ENCODE peak calls at places on chromosome 6, in four cellular contexts. C is H9, K is H1, H is mesendoderm. Y is an unnamed sample.

GRCh38 chr6:100461273-100461919 is 3.3 kb downstream of the SIM1 start:
- DNase-seq in C (peak), K (peak), H (peak), Y (no peak)

GRCh38 chr6:110656492-110656891 is 158.8 kb downstream of the CDK19 start:
- DNase-seq in C (no peak), K (no peak), H (peak), Y (no peak)

GRCh38 chr6:54768542-54768941 is 78.0 kb upstream of the FAM83B start:
- DNase-seq in C (no peak), K (no peak), H (no peak), Y (peak)

GRCh38 chr6:32483968-32484613 is 44.4 kb downstream of the HLA-DRA start:
- DNase-seq in C (peak), K (no peak), H (no peak), Y (no peak)

GRCh38 chr6:157240059-157240959 is 83.0 kb downstream of the TMEM242 start:
- DNase-seq in C (no peak), K (no peak), H (no peak), Y (peak)

GRCh38 chr6:53410508-53411258 is 61.9 kb upstream of the ELOVL5 start:
- DNase-seq in C (peak), K (no peak), H (peak), Y (peak)

GRCh38 chr6:24064106-24064505 is 61.9 kb upstream of the NRSN1 start:
- DNase-seq in C (no peak), K (no peak), H (peak), Y (no peak)

GRCh38 chr6:150478651-150479498 is 110.1 kb downstream of the IYD start:
- DNase-seq in C (no peak), K (no peak), H (no peak), Y (no peak)

GRCh38 chr6:113182370-113183141 is 674.6 kb upstream of the MARCKS start:
- DNase-seq in C (no peak), K (no peak), H (peak), Y (peak)

GRCh38 chr6:118298476-118298875 is 249.6 kb upstream of the PLN start:
- DNase-seq in C (no peak), K (no peak), H (no peak), Y (peak)

GRCh38 chr6:118294906-118295305 is 253.2 kb upstream of the PLN start:
- DNase-seq in C (no peak), K (no peak), H (no peak), Y (no peak)

GRCh38 chr6:118295336-118295735 is 252.8 kb upstream of the PLN start:
- DNase-seq in C (no peak), K (no peak), H (no peak), Y (no peak)

GRCh38 chr6:118297821-118298220 is 250.3 kb upstream of the PLN start:
- DNase-seq in C (no peak), K (no peak), H (peak), Y (no peak)

GRCh38 chr6:118296129-118296852 is 251.8 kb upstream of the PLN start:
- DNase-seq in C (no peak), K (no peak), H (no peak), Y (no peak)
- H4K8ac ChIP-seq in C (no peak), K (no peak), H (no peak), Y (no peak)

GRCh38 chr6:143125455-143125854 is 64.8 kb downstream of the AIG1 start:
- DNase-seq in C (no peak), K (no peak), H (no peak), Y (no peak)
- H3K56ac ChIP-seq in C (no peak), K (no peak), H (no peak), Y (no peak)

GRCh38 chr6:158831571-158831970 is 12.4 kb upstream of the EZR start:
- DNase-seq in C (no peak), K (no peak), H (no peak), Y (no peak)

GRCh38 chr6:158836625-158837311 is 17.6 kb upstream of the EZR start:
- DNase-seq in C (no peak), K (no peak), H (no peak), Y (no peak)

GRCh38 chr6:158837684-158838625 is 18.8 kb upstream of the EZR start:
- DNase-seq in C (no peak), K (no peak), H (peak), Y (peak)

GRCh38 chr6:158835616-158836221 is 16.6 kb upstream of the EZR start:
- DNase-seq in C (peak), K (no peak), H (peak), Y (peak)

DNA sequence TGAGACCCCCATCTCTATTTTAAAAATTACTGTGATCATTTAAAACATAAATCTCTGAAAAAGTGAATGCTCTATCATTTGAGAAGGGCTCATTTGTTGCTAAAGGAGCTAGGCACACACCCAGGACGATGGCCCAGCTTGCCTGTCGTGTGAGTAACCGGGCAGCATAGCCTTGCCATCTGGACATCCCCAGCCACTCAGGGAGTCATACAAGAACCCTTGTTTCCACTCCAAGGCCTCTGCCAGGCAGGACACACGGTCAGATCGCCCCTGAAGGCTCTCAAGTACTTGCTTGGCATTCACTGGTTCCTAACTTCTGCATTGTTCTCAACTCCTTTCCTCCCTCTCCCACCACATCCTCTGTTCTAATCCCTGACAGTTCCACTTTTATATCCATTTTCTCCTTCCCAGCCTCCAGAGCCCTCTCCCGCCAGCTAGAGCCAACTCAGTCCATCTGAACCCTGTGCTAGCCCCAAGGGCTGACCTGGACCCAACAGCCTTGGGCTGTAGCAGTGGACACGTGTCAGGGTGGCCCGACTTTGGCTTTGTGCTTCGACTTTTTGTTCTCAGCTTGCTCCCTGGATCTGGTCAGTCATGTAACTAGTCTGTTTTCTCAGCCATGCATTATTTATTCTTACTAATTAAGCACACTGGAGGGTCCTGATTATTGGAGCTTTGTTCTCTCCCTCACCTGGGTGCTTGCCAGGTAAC is 15.7 kb upstream of the EZR start:
- DNase-seq in C (no peak), K (no peak), H (no peak), Y (no peak)
- H4K8ac ChIP-seq in C (no peak), K (no peak), H (no peak), Y (no peak)

DNA sequence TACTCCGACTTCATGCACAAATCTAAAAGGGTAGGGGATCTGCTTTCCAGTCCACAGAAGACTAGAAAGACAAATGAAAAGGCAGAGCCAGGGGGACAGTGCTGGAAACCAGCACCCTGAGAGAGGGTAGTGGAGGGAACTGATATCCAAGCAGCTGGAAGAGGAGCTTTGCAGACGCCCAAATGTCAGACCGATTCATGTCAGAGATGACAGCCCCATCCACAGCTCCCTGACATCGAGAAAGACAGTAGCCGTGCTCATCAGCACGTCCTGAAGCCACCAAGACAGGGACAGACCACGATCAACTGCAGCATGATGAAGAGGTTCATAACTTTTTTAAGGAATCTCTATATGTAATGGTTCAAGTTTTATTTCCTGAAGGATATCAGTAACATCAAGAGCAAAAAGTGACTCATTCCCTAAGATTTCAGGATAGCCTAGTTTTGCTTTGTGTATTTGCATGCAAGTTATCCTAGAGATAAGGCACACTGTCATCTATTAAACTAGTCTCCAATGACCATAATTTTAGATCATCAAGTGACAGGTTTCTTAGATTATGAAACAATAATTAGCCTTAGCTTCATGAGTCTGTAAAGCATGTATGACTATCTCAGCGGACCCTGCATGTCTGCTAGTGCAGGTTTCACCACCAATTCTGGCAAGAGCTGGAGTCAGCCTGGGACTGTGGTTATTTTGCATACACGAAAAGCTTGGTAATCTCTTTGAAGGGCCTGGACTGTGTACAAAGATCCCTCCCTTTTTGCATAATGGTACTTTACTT is 43.0 kb downstream of the PRDM1 start:
- DNase-seq in C (no peak), K (no peak), H (no peak), Y (peak)
- H3K56ac ChIP-seq in C (no peak), K (no peak), H (no peak), Y (no peak)

GRCh38 chr6:10681795-10682194 is 12.6 kb downstream of the C6orf52 start:
- DNase-seq in C (no peak), K (no peak), H (peak), Y (no peak)
- H4K8ac ChIP-seq in C (no peak), K (no peak), H (no peak), Y (no peak)

DNA sequence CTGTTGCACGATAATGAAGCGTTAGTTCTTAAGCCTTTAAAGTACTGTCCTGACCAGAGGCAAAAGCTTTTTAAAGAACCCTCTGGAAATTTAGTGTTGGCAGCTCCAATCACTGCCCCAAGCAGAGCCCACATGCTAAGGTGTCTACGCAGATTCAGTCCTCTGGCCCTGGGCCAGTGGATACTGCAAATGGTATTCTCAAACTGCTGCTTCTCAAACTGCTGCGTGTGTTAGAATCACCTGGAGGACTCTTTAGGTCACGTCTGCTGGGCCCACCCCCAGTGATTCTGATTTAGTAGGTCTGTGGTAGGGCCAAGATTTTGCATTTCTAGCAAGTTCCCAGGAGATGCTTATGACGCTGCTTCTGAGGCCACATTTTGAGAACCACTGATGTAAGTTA is 96.0 kb upstream of the CCDC28A start:
- DNase-seq in C (no peak), K (no peak), H (peak), Y (no peak)
- H3K56ac ChIP-seq in C (no peak), K (no peak), H (peak), Y (no peak)

GRCh38 chr6:125834347-125834746 is 43.6 kb downstream of the NCOA7 start:
- DNase-seq in C (no peak), K (no peak), H (peak), Y (no peak)

GRCh38 chr6:125831660-125832059 is 40.9 kb downstream of the NCOA7 start:
- DNase-seq in C (no peak), K (no peak), H (no peak), Y (no peak)

GRCh38 chr6:125829433-125829832 is 38.7 kb downstream of the NCOA7 start:
- DNase-seq in C (no peak), K (no peak), H (no peak), Y (no peak)

GRCh38 chr6:125835221-125835744 is 44.5 kb downstream of the NCOA7 start:
- DNase-seq in C (no peak), K (no peak), H (peak), Y (peak)

DNA sequence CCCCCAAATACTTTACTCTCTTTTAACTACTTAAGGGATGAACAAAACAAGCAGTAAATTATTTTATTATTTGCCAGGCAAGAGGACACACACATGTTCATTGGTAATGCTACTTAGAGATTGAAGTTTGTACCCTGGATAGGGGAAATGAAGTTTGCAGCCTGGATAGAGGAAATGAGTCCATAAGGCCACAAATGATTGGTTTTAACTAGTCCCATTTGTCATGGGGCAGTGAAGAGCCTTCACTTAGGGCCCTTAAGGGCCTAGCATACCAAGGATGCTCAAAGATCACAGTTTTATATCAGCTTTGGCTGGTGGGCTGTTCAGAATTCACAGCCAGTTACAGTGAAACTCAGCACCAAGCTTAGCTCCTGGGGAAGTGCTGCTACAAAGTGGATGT is 41.6 kb downstream of the NCOA7 start:
- DNase-seq in C (no peak), K (no peak), H (no peak), Y (no peak)
- H4K8ac ChIP-seq in C (no peak), K (no peak), H (no peak), Y (no peak)

DNA sequence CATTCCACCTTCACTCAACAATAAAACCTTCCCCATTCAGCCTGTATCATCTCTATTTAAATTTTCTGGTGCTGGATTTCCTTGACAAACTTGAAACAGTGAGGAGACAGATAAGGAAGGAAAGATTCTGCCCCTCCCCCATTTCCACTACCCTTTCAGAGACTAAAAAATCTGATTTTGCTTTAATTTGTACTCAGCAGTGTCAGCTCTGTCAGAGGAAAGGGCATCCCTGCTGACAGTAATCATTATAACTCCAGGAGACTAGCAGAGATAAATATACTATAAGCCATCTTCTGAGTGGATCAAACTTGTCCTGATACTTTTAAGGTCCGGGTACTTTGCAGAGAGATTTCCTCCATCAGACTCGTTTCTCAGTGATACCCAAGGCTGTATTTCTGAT is 155.6 kb downstream of the SAMD5 start:
- DNase-seq in C (no peak), K (no peak), H (peak), Y (no peak)
- H3K56ac ChIP-seq in C (no peak), K (no peak), H (no peak), Y (no peak)

Y was measured in IMR-90.